ENCODE peak calls at places on chromosomes 3 and 15, in eight cellular contexts. X is heart left ventricle, C is HepG2, B is K562, R is A549, F is upper lobe of left lung, S is GM12878, L is body of pancreas. D is an unnamed sample.

GRCh38 chr3:38170722-38171121 is 5.4 kb downstream of the OXSR1 start:
- ATAC-seq in B (no peak), S (no peak), R (no peak), F (no peak), X (no peak), L (no peak), C (no peak), D (no peak)

GRCh38 chr3:165185707-165186327 is 10.4 kb downstream of the SLITRK3 start:
- ATAC-seq in R (peak; percentile 92), L (peak; percentile 89), F (no peak), S (peak; percentile 98), C (peak; percentile 99), B (peak; percentile 87), X (peak; percentile 80), D (peak; percentile 81)

GRCh38 chr3:40237892-40238571 is 71.5 kb upstream of the EIF1B start:
- ATAC-seq in S (no peak), F (no peak), C (peak; percentile 89), L (no peak), B (peak; percentile 83), R (peak; percentile 90), X (peak; percentile 96), D (no peak)

GRCh38 chr3:27927882-27928281 is 205.8 kb upstream of the EOMES start:
- ATAC-seq in R (no peak), F (no peak), L (no peak), C (no peak), X (no peak), B (no peak), S (peak; percentile 36), D (no peak)

GRCh38 chr3:155325263-155325835 is 31.9 kb upstream of the STRIT1 start:
- ATAC-seq in C (peak; percentile 93), X (no peak), L (no peak), S (no peak), B (peak; percentile 70), F (no peak), R (no peak), D (no peak)

GRCh38 chr15:52052076-52052935 is 33.3 kb downstream of the MAPK6 start:
- ATAC-seq in L (no peak), S (no peak), R (no peak), X (no peak), B (no peak), C (peak; percentile 27), F (no peak), D (no peak)

GRCh38 chr15:65329991-65330735 is 25.7 kb downstream of the RNU5B-1 start:
- ATAC-seq in F (no peak), X (no peak), L (no peak), S (no peak), R (no peak), C (no peak), B (no peak), D (no peak)

GRCh38 chr3:108406063-108406660 is 104.2 kb downstream of the MYH15 start:
- ATAC-seq in X (peak; percentile 10), L (no peak), C (peak; percentile 29), R (peak; percentile 26), F (no peak), S (peak; percentile 43), B (peak; percentile 31), D (no peak)

GRCh38 chr15:82649226-82649999 is 2.2 kb upstream of the CPEB1 start:
- ATAC-seq in S (peak; percentile 58), R (no peak), B (no peak), F (peak; percentile 11), C (no peak), L (no peak), X (no peak), D (no peak)

GRCh38 chr15:82648257-82649103 is 1.3 kb upstream of the CPEB1 start:
- ATAC-seq in C (no peak), F (no peak), S (no peak), L (no peak), R (no peak), X (peak; percentile 36), B (no peak), D (no peak)

GRCh38 chr15:82647835-82648256 is 683 bp upstream of the CPEB1 start:
- ATAC-seq in F (no peak), X (peak; percentile 42), C (peak; percentile 65), S (peak; percentile 29), L (no peak), B (peak; percentile 57), R (peak; percentile 77), D (peak; percentile 45)

GRCh38 chr15:82646250-82647044 is 716 bp downstream of the CPEB1 start:
- ATAC-seq in R (no peak), C (no peak), L (peak; percentile 63), X (peak; percentile 17), F (peak; percentile 30), B (peak; percentile 70), S (no peak), D (peak; percentile 3)

DNA sequence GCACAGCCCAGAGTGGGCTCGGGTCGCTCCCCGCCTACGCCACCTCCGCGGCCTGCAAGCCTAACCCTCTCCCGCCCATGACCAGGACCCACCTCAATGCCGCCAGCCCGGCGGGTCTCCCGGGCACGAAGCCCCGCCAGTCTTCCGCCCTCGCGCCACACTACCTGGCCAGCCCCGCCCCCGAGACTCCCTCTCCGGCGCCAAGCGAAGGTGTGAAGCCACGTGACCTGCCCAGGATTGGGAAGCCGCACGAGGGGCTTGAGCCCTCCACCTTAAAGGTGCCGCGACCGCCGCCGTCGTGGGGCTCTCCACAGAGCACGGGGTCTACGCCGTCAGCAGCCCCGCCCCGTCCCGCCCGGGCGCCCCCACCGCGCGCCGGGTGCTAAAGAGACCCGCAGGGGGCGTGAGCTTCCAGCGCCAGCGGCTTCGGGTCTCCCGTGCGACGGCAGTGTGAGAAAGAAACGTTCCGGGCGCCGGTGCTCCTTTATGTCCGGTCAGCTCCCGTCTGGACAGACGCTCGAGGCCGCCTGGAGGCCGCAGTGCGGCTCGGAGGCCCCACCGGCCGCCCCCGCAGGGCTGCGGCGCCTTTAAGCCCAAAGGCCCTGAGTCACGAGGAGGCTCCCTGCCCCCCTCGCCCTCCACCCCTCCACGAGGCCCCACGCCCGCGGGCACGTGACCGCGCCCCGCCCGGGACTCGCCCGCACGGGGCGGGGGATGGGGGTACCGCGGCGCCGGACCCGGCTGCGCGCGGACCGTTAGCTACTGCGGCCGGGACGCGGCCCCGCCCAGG is at the start of gene CPEB1:
- ATAC-seq in R (peak; percentile 85), C (peak; percentile 37), S (peak; percentile 22), B (peak; percentile 61), X (peak; percentile 86), F (peak; percentile 42), L (peak; percentile 59), D (peak; percentile 89)
- TF ChIP-seq CTCF in R (peak; percentile 35), C (no peak), S (no peak), B (peak; percentile 42), X (no peak), F (no peak), L (no peak), D (peak; percentile 33)

GRCh38 chr15:26311710-26312236 is 448.6 kb upstream of the ATP10A start:
- ATAC-seq in F (no peak), X (peak; percentile 66), B (no peak), L (no peak), R (no peak), C (no peak), S (no peak), D (peak; percentile 93)

GRCh38 chr15:26318689-26319088 is 454.2 kb downstream of the GABRB3 start:
- ATAC-seq in R (no peak), F (no peak), C (no peak), L (no peak), S (no peak), X (no peak), B (no peak), D (no peak)

GRCh38 chr15:26314577-26314976 is 451.4 kb upstream of the ATP10A start:
- ATAC-seq in F (no peak), S (no peak), C (no peak), R (no peak), X (no peak), B (no peak), L (no peak), D (no peak)
- TF ChIP-seq POLR2A in F (no peak), S (no peak), C (no peak), R (no peak), X (no peak), B (no peak), L (no peak), D (no peak)

DNA sequence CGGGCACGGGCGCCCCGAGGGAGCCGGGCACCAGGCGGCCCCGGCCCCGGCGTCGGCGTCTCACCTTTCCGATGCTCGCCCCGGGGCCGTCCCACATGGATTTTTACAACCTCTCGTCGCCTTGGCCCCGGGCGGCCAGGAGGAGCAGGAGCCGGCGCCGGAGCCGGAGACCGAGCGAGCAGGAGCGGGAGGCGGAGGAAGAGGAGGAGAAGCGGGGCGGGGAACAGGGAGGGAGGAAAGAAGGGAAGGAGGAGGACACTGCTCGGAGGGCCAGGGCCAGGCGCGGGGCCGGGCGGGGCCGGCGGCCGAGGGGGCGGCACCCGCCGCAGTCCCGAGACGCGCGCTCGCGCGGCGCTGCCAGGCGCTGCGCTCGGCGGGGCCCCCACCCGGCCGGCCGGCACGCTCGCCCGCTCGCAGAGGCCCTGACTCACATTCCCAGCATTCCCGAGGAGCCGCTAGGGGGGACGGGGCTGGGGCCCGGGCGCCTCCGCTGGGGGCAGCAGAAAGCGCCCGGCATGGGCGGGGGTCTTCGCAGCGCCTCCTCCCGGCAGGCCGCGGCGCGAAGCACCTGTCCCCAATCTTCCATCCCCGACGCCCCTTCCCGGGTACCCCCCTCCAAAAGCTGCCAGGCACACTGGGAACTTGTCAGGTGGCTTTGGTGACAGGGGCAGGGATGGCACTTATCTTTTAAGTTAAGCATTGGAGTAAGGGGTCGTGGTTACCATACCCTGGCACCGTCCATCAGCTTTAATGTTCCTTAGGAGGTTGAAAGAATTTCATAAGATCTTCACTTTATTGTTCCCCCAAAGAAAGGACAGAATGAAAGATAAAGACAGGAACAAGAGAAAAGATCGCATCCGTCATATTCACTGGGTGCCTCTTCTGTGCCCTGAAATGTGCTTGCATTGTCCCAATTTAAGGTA is at the start of gene ERC2:
- ATAC-seq in F (peak; percentile 54), B (no peak), R (peak; percentile 79), S (no peak), X (peak; percentile 88), L (peak; percentile 75), C (peak; percentile 92), D (peak; percentile 86)
- TF ChIP-seq CTCF in F (no peak), B (no peak), R (peak; percentile 22), S (no peak), X (no peak), L (peak; percentile 9), C (peak; percentile 25), D (no peak)

GRCh38 chr3:47781326-47781684 is 388 bp downstream of the SMARCC1 start:
- ATAC-seq in X (peak; percentile 72), L (peak; percentile 45), C (peak; percentile 46), F (no peak), R (peak; percentile 67), B (peak; percentile 65), S (peak; percentile 43), D (peak; percentile 52)

GRCh38 chr3:47780727-47781325 is 867 bp downstream of the SMARCC1 start:
- ATAC-seq in B (peak; percentile 2), X (no peak), S (no peak), R (no peak), C (no peak), L (peak; percentile 25), F (no peak), D (no peak)

GRCh38 chr3:47782538-47783308 is 1.0 kb upstream of the SMARCC1 start:
- ATAC-seq in C (peak; percentile 1), L (no peak), B (peak; percentile 5), S (peak; percentile 34), R (no peak), F (no peak), X (no peak), D (no peak)

GRCh38 chr3:47783673-47784072 is 2.0 kb upstream of the SMARCC1 start:
- ATAC-seq in X (no peak), F (no peak), R (no peak), S (no peak), C (no peak), B (no peak), L (no peak), D (no peak)

DNA sequence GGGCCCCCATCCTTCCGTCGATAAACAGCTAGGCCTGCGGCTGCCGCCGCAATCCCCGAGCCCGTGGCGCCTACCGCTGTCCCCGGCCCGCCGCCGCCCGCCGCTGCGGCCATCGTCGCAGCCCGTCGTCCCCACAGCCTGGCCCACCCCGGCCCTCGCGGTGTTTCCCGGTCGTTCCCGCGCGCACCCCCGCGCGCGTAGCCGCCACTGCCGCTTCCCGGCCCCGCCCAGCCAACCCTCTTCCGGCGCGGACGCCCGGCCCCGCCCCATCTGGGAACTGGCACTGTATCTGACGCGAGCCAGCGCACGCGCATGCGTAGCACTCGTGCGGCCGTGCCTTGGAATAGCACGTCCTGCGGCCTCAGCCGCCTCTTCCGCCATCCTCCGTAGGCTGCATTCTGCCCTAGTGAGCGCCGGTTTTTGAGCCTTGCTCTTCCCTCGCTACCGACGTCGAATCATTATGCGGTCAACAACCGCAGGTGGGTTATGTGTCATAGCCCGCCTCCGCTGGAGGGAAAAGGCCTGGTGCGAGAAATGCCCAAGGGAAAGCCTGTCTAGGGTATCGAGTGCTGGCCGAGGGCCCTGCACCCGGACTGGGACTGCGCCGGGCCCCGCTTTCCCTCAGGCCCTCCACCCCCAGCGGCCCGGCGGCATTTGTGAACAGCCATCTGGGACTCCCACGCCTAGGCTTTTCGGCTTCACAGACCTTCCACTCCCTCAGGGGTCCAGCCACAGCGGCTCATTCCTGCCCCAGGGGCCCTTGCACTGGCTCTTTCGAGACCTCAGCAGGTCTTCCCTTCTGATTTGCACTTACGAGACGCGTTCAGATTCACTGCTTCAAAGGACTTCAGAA is at the start of gene SMARCC1:
- ATAC-seq in L (peak; percentile 97), R (peak; percentile 98), F (peak; percentile 99), S (peak; percentile 86), C (peak; percentile 92), X (peak; percentile 98), B (peak; percentile 90), D (peak; percentile 99)
- TF ChIP-seq POLR2A in L (peak; percentile 97), R (peak; percentile 86), F (peak; percentile 73), S (peak; percentile 96), C (peak; percentile 90), X (peak; percentile 7), B (peak; percentile 98), D (peak; percentile 81)

D was measured in gastroesophageal sphincter.